ENCODE peak calls at places on chromosomes 1 and 21, in nine cellular contexts. One of them, this sample, is unnamed.

GRCh38 chr1:224258351-224258750 is 71.6 kb downstream of the NVL start:
- DNase-seq in stimulated activated effector memory CD8-positive, alpha-beta T cell treated with anti-CD3 and anti-CD28 coated beads, Interleukin-12 subunit alpha, Interleukin-12 subunit beta, amount 100 ng/mL, for 72 hours: no peak
- DNase-seq in thyroid gland: no peak
- DNase-seq in cardiac septum: no peak
- DNase-seq in AML-193: no peak
- DNase-seq in amygdala: no peak
- DNase-seq in stimulated activated CD4-positive, alpha-beta T cell treated with anti-CD3 and anti-CD28 coated beads, TNF-alpha, amount 100 ng/mL, for 4 hours: no peak
- DNase-seq in H4: no peak
- DNase-seq in Calu3: no peak
- DNase-seq in this sample: no peak

GRCh38 chr21:29849735-29850176 is 90.0 kb downstream of the GRIK1 start:
- DNase-seq in stimulated activated effector memory CD8-positive, alpha-beta T cell treated with anti-CD3 and anti-CD28 coated beads, Interleukin-12 subunit alpha, Interleukin-12 subunit beta, amount 100 ng/mL, for 72 hours: no peak
- DNase-seq in cardiac septum: no peak
- DNase-seq in H4: peak; percentile 67
- DNase-seq in Calu3: peak; percentile 48
- DNase-seq in stimulated activated CD4-positive, alpha-beta T cell treated with anti-CD3 and anti-CD28 coated beads, TNF-alpha, amount 100 ng/mL, for 4 hours: no peak
- DNase-seq in amygdala: peak; percentile 49
- DNase-seq in thyroid gland: peak; percentile 27
- DNase-seq in AML-193: peak; percentile 64
- DNase-seq in this sample: peak; percentile 48

GRCh38 chr1:13520985-13521384 is 7.2 kb upstream of the LRRC38 start:
- DNase-seq in AML-193: no peak
- DNase-seq in cardiac septum: no peak
- DNase-seq in thyroid gland: peak; percentile 7
- DNase-seq in H4: no peak
- DNase-seq in Calu3: no peak
- DNase-seq in stimulated activated CD4-positive, alpha-beta T cell treated with anti-CD3 and anti-CD28 coated beads, TNF-alpha, amount 100 ng/mL, for 4 hours: no peak
- DNase-seq in stimulated activated effector memory CD8-positive, alpha-beta T cell treated with anti-CD3 and anti-CD28 coated beads, Interleukin-12 subunit alpha, Interleukin-12 subunit beta, amount 100 ng/mL, for 72 hours: no peak
- DNase-seq in amygdala: no peak
- DNase-seq in this sample: no peak

GRCh38 chr1:86239490-86239889 is 82.9 kb upstream of the COL24A1 start:
- DNase-seq in H4: no peak
- DNase-seq in amygdala: no peak
- DNase-seq in cardiac septum: no peak
- DNase-seq in stimulated activated CD4-positive, alpha-beta T cell treated with anti-CD3 and anti-CD28 coated beads, TNF-alpha, amount 100 ng/mL, for 4 hours: no peak
- DNase-seq in thyroid gland: no peak
- DNase-seq in stimulated activated effector memory CD8-positive, alpha-beta T cell treated with anti-CD3 and anti-CD28 coated beads, Interleukin-12 subunit alpha, Interleukin-12 subunit beta, amount 100 ng/mL, for 72 hours: no peak
- DNase-seq in Calu3: no peak
- DNase-seq in AML-193: no peak
- DNase-seq in this sample: no peak

GRCh38 chr21:44414291-44415072 is 40.8 kb upstream of the LRRC3 start:
- DNase-seq in Calu3: no peak
- DNase-seq in thyroid gland: no peak
- DNase-seq in stimulated activated effector memory CD8-positive, alpha-beta T cell treated with anti-CD3 and anti-CD28 coated beads, Interleukin-12 subunit alpha, Interleukin-12 subunit beta, amount 100 ng/mL, for 72 hours: no peak
- DNase-seq in amygdala: no peak
- DNase-seq in H4: no peak
- DNase-seq in stimulated activated CD4-positive, alpha-beta T cell treated with anti-CD3 and anti-CD28 coated beads, TNF-alpha, amount 100 ng/mL, for 4 hours: no peak
- DNase-seq in AML-193: no peak
- DNase-seq in cardiac septum: peak; percentile 47
- DNase-seq in this sample: no peak

GRCh38 chr1:27572679-27573426 is 31.1 kb downstream of the AHDC1 start:
- DNase-seq in H4: no peak
- DNase-seq in stimulated activated effector memory CD8-positive, alpha-beta T cell treated with anti-CD3 and anti-CD28 coated beads, Interleukin-12 subunit alpha, Interleukin-12 subunit beta, amount 100 ng/mL, for 72 hours: no peak
- DNase-seq in Calu3: no peak
- DNase-seq in AML-193: no peak
- DNase-seq in amygdala: no peak
- DNase-seq in stimulated activated CD4-positive, alpha-beta T cell treated with anti-CD3 and anti-CD28 coated beads, TNF-alpha, amount 100 ng/mL, for 4 hours: no peak
- DNase-seq in cardiac septum: no peak
- DNase-seq in thyroid gland: peak; percentile 73
- DNase-seq in this sample: peak; percentile 31

GRCh38 chr1:191528275-191528674 is 630.0 kb upstream of the RGS18 start:
- DNase-seq in Calu3: peak; percentile 18
- DNase-seq in stimulated activated effector memory CD8-positive, alpha-beta T cell treated with anti-CD3 and anti-CD28 coated beads, Interleukin-12 subunit alpha, Interleukin-12 subunit beta, amount 100 ng/mL, for 72 hours: no peak
- DNase-seq in stimulated activated CD4-positive, alpha-beta T cell treated with anti-CD3 and anti-CD28 coated beads, TNF-alpha, amount 100 ng/mL, for 4 hours: no peak
- DNase-seq in AML-193: no peak
- DNase-seq in H4: no peak
- DNase-seq in thyroid gland: no peak
- DNase-seq in cardiac septum: no peak
- DNase-seq in amygdala: no peak
- DNase-seq in this sample: no peak

GRCh38 chr1:35268282-35269189 is at the start of gene ZMYM4:
- DNase-seq in Calu3: peak; percentile 94
- DNase-seq in stimulated activated CD4-positive, alpha-beta T cell treated with anti-CD3 and anti-CD28 coated beads, TNF-alpha, amount 100 ng/mL, for 4 hours: peak; percentile 76
- DNase-seq in amygdala: peak; percentile 84
- DNase-seq in stimulated activated effector memory CD8-positive, alpha-beta T cell treated with anti-CD3 and anti-CD28 coated beads, Interleukin-12 subunit alpha, Interleukin-12 subunit beta, amount 100 ng/mL, for 72 hours: peak; percentile 71
- DNase-seq in H4: peak; percentile 95
- DNase-seq in AML-193: peak; percentile 89
- DNase-seq in cardiac septum: peak; percentile 91
- DNase-seq in thyroid gland: peak; percentile 95
- DNase-seq in this sample: peak; percentile 100

GRCh38 chr1:228107636-228108035 is 1.5 kb downstream of the MRPL55 start:
- DNase-seq in stimulated activated CD4-positive, alpha-beta T cell treated with anti-CD3 and anti-CD28 coated beads, TNF-alpha, amount 100 ng/mL, for 4 hours: no peak
- DNase-seq in cardiac septum: no peak
- DNase-seq in H4: no peak
- DNase-seq in thyroid gland: no peak
- DNase-seq in AML-193: no peak
- DNase-seq in amygdala: no peak
- DNase-seq in Calu3: no peak
- DNase-seq in stimulated activated effector memory CD8-positive, alpha-beta T cell treated with anti-CD3 and anti-CD28 coated beads, Interleukin-12 subunit alpha, Interleukin-12 subunit beta, amount 100 ng/mL, for 72 hours: no peak
- DNase-seq in this sample: no peak

GRCh38 chr1:150256193-150256548 is 1.4 kb upstream of the CA14 start:
- DNase-seq in H4: no peak
- DNase-seq in thyroid gland: no peak
- DNase-seq in amygdala: no peak
- DNase-seq in AML-193: no peak
- DNase-seq in Calu3: no peak
- DNase-seq in stimulated activated effector memory CD8-positive, alpha-beta T cell treated with anti-CD3 and anti-CD28 coated beads, Interleukin-12 subunit alpha, Interleukin-12 subunit beta, amount 100 ng/mL, for 72 hours: no peak
- DNase-seq in stimulated activated CD4-positive, alpha-beta T cell treated with anti-CD3 and anti-CD28 coated beads, TNF-alpha, amount 100 ng/mL, for 4 hours: no peak
- DNase-seq in cardiac septum: no peak
- DNase-seq in this sample: no peak

GRCh38 chr1:5876251-5876650 is 116.0 kb downstream of the NPHP4 start:
- DNase-seq in amygdala: no peak
- DNase-seq in Calu3: no peak
- DNase-seq in stimulated activated effector memory CD8-positive, alpha-beta T cell treated with anti-CD3 and anti-CD28 coated beads, Interleukin-12 subunit alpha, Interleukin-12 subunit beta, amount 100 ng/mL, for 72 hours: no peak
- DNase-seq in thyroid gland: no peak
- DNase-seq in AML-193: no peak
- DNase-seq in H4: no peak
- DNase-seq in stimulated activated CD4-positive, alpha-beta T cell treated with anti-CD3 and anti-CD28 coated beads, TNF-alpha, amount 100 ng/mL, for 4 hours: no peak
- DNase-seq in cardiac septum: no peak
- DNase-seq in this sample: no peak

GRCh38 chr1:204684206-204684536 is 1.4 kb downstream of the LRRN2 start:
- DNase-seq in Calu3: no peak
- DNase-seq in thyroid gland: no peak
- DNase-seq in AML-193: no peak
- DNase-seq in stimulated activated effector memory CD8-positive, alpha-beta T cell treated with anti-CD3 and anti-CD28 coated beads, Interleukin-12 subunit alpha, Interleukin-12 subunit beta, amount 100 ng/mL, for 72 hours: no peak
- DNase-seq in stimulated activated CD4-positive, alpha-beta T cell treated with anti-CD3 and anti-CD28 coated beads, TNF-alpha, amount 100 ng/mL, for 4 hours: no peak
- DNase-seq in H4: no peak
- DNase-seq in amygdala: no peak
- DNase-seq in cardiac septum: no peak
- DNase-seq in this sample: no peak

GRCh38 chr1:226820935-226821718 is 49.3 kb upstream of the PSEN2 start:
- DNase-seq in stimulated activated effector memory CD8-positive, alpha-beta T cell treated with anti-CD3 and anti-CD28 coated beads, Interleukin-12 subunit alpha, Interleukin-12 subunit beta, amount 100 ng/mL, for 72 hours: no peak
- DNase-seq in cardiac septum: peak; percentile 79
- DNase-seq in amygdala: peak; percentile 17
- DNase-seq in Calu3: no peak
- DNase-seq in H4: peak; percentile 83
- DNase-seq in thyroid gland: peak; percentile 30
- DNase-seq in stimulated activated CD4-positive, alpha-beta T cell treated with anti-CD3 and anti-CD28 coated beads, TNF-alpha, amount 100 ng/mL, for 4 hours: no peak
- DNase-seq in AML-193: no peak
- DNase-seq in this sample: peak; percentile 95

GRCh38 chr1:48920741-48921330 is 144.1 kb upstream of the BEND5 start:
- DNase-seq in H4: no peak
- DNase-seq in stimulated activated CD4-positive, alpha-beta T cell treated with anti-CD3 and anti-CD28 coated beads, TNF-alpha, amount 100 ng/mL, for 4 hours: no peak
- DNase-seq in AML-193: no peak
- DNase-seq in stimulated activated effector memory CD8-positive, alpha-beta T cell treated with anti-CD3 and anti-CD28 coated beads, Interleukin-12 subunit alpha, Interleukin-12 subunit beta, amount 100 ng/mL, for 72 hours: no peak
- DNase-seq in Calu3: no peak
- DNase-seq in amygdala: no peak
- DNase-seq in thyroid gland: no peak
- DNase-seq in cardiac septum: no peak
- DNase-seq in this sample: no peak

GRCh38 chr1:153945131-153945794 is 1.3 kb downstream of the DENND4B start:
- DNase-seq in Calu3: peak; percentile 35
- DNase-seq in H4: no peak
- DNase-seq in stimulated activated CD4-positive, alpha-beta T cell treated with anti-CD3 and anti-CD28 coated beads, TNF-alpha, amount 100 ng/mL, for 4 hours: peak; percentile 55
- DNase-seq in thyroid gland: peak; percentile 47
- DNase-seq in amygdala: peak; percentile 15
- DNase-seq in cardiac septum: peak; percentile 83
- DNase-seq in AML-193: peak; percentile 81
- DNase-seq in stimulated activated effector memory CD8-positive, alpha-beta T cell treated with anti-CD3 and anti-CD28 coated beads, Interleukin-12 subunit alpha, Interleukin-12 subunit beta, amount 100 ng/mL, for 72 hours: peak; percentile 47
- DNase-seq in this sample: peak; percentile 53

GRCh38 chr1:153577624-153578051 is 12.0 kb upstream of the S100A2 start:
- DNase-seq in stimulated activated CD4-positive, alpha-beta T cell treated with anti-CD3 and anti-CD28 coated beads, TNF-alpha, amount 100 ng/mL, for 4 hours: no peak
- DNase-seq in Calu3: no peak
- DNase-seq in H4: no peak
- DNase-seq in thyroid gland: no peak
- DNase-seq in amygdala: no peak
- DNase-seq in cardiac septum: no peak
- DNase-seq in stimulated activated effector memory CD8-positive, alpha-beta T cell treated with anti-CD3 and anti-CD28 coated beads, Interleukin-12 subunit alpha, Interleukin-12 subunit beta, amount 100 ng/mL, for 72 hours: no peak
- DNase-seq in AML-193: no peak
- DNase-seq in this sample: no peak

GRCh38 chr1:39086386-39087108 is 60.4 kb downstream of the NDUFS5 start:
- DNase-seq in H4: no peak
- DNase-seq in thyroid gland: no peak
- DNase-seq in stimulated activated CD4-positive, alpha-beta T cell treated with anti-CD3 and anti-CD28 coated beads, TNF-alpha, amount 100 ng/mL, for 4 hours: no peak
- DNase-seq in amygdala: no peak
- DNase-seq in Calu3: no peak
- DNase-seq in AML-193: no peak
- DNase-seq in stimulated activated effector memory CD8-positive, alpha-beta T cell treated with anti-CD3 and anti-CD28 coated beads, Interleukin-12 subunit alpha, Interleukin-12 subunit beta, amount 100 ng/mL, for 72 hours: no peak
- DNase-seq in cardiac septum: no peak
- DNase-seq in this sample: no peak

GRCh38 chr1:96361961-96362360 is 359.6 kb upstream of the PTBP2 start:
- DNase-seq in stimulated activated effector memory CD8-positive, alpha-beta T cell treated with anti-CD3 and anti-CD28 coated beads, Interleukin-12 subunit alpha, Interleukin-12 subunit beta, amount 100 ng/mL, for 72 hours: no peak
- DNase-seq in amygdala: no peak
- DNase-seq in AML-193: no peak
- DNase-seq in stimulated activated CD4-positive, alpha-beta T cell treated with anti-CD3 and anti-CD28 coated beads, TNF-alpha, amount 100 ng/mL, for 4 hours: no peak
- DNase-seq in Calu3: no peak
- DNase-seq in thyroid gland: no peak
- DNase-seq in H4: no peak
- DNase-seq in cardiac septum: no peak
- DNase-seq in this sample: no peak

GRCh38 chr1:178644308-178645120 is 80.5 kb upstream of the RALGPS2 start:
- DNase-seq in stimulated activated CD4-positive, alpha-beta T cell treated with anti-CD3 and anti-CD28 coated beads, TNF-alpha, amount 100 ng/mL, for 4 hours: no peak
- DNase-seq in Calu3: peak; percentile 70
- DNase-seq in H4: no peak
- DNase-seq in cardiac septum: no peak
- DNase-seq in AML-193: no peak
- DNase-seq in amygdala: peak; percentile 1
- DNase-seq in stimulated activated effector memory CD8-positive, alpha-beta T cell treated with anti-CD3 and anti-CD28 coated beads, Interleukin-12 subunit alpha, Interleukin-12 subunit beta, amount 100 ng/mL, for 72 hours: no peak
- DNase-seq in thyroid gland: peak; percentile 7
- DNase-seq in this sample: no peak

GRCh38 chr1:28756846-28757245 is 20.1 kb downstream of the YTHDF2 start:
- DNase-seq in stimulated activated CD4-positive, alpha-beta T cell treated with anti-CD3 and anti-CD28 coated beads, TNF-alpha, amount 100 ng/mL, for 4 hours: no peak
- DNase-seq in amygdala: no peak
- DNase-seq in Calu3: no peak
- DNase-seq in cardiac septum: no peak
- DNase-seq in thyroid gland: no peak
- DNase-seq in AML-193: no peak
- DNase-seq in H4: no peak
- DNase-seq in stimulated activated effector memory CD8-positive, alpha-beta T cell treated with anti-CD3 and anti-CD28 coated beads, Interleukin-12 subunit alpha, Interleukin-12 subunit beta, amount 100 ng/mL, for 72 hours: no peak
- DNase-seq in this sample: no peak

GRCh38 chr1:150061632-150062101 is 5.9 kb upstream of the VPS45 start:
- DNase-seq in cardiac septum: no peak
- DNase-seq in Calu3: peak; percentile 8
- DNase-seq in stimulated activated effector memory CD8-positive, alpha-beta T cell treated with anti-CD3 and anti-CD28 coated beads, Interleukin-12 subunit alpha, Interleukin-12 subunit beta, amount 100 ng/mL, for 72 hours: no peak
- DNase-seq in thyroid gland: no peak
- DNase-seq in stimulated activated CD4-positive, alpha-beta T cell treated with anti-CD3 and anti-CD28 coated beads, TNF-alpha, amount 100 ng/mL, for 4 hours: no peak
- DNase-seq in amygdala: no peak
- DNase-seq in AML-193: no peak
- DNase-seq in H4: peak; percentile 69
- DNase-seq in this sample: peak; percentile 61

GRCh38 chr1:202806845-202807366 is 1.3 kb downstream of the KDM5B start:
- DNase-seq in cardiac septum: no peak
- DNase-seq in H4: no peak
- DNase-seq in Calu3: peak; percentile 45
- DNase-seq in stimulated activated effector memory CD8-positive, alpha-beta T cell treated with anti-CD3 and anti-CD28 coated beads, Interleukin-12 subunit alpha, Interleukin-12 subunit beta, amount 100 ng/mL, for 72 hours: no peak
- DNase-seq in AML-193: peak; percentile 51
- DNase-seq in amygdala: peak; percentile 7
- DNase-seq in thyroid gland: peak; percentile 38
- DNase-seq in stimulated activated CD4-positive, alpha-beta T cell treated with anti-CD3 and anti-CD28 coated beads, TNF-alpha, amount 100 ng/mL, for 4 hours: peak; percentile 6
- DNase-seq in this sample: no peak

GRCh38 chr1:55694297-55694696 is 479.1 kb upstream of the USP24 start:
- DNase-seq in stimulated activated effector memory CD8-positive, alpha-beta T cell treated with anti-CD3 and anti-CD28 coated beads, Interleukin-12 subunit alpha, Interleukin-12 subunit beta, amount 100 ng/mL, for 72 hours: no peak
- DNase-seq in cardiac septum: no peak
- DNase-seq in Calu3: no peak
- DNase-seq in H4: no peak
- DNase-seq in amygdala: no peak
- DNase-seq in AML-193: no peak
- DNase-seq in thyroid gland: peak; percentile 80
- DNase-seq in stimulated activated CD4-positive, alpha-beta T cell treated with anti-CD3 and anti-CD28 coated beads, TNF-alpha, amount 100 ng/mL, for 4 hours: no peak
- DNase-seq in this sample: no peak

GRCh38 chr1:32557812-32558211 is 18.6 kb downstream of the ZBTB8A start:
- DNase-seq in cardiac septum: no peak
- DNase-seq in H4: no peak
- DNase-seq in AML-193: no peak
- DNase-seq in thyroid gland: no peak
- DNase-seq in stimulated activated effector memory CD8-positive, alpha-beta T cell treated with anti-CD3 and anti-CD28 coated beads, Interleukin-12 subunit alpha, Interleukin-12 subunit beta, amount 100 ng/mL, for 72 hours: no peak
- DNase-seq in stimulated activated CD4-positive, alpha-beta T cell treated with anti-CD3 and anti-CD28 coated beads, TNF-alpha, amount 100 ng/mL, for 4 hours: no peak
- DNase-seq in Calu3: no peak
- DNase-seq in amygdala: no peak
- DNase-seq in this sample: no peak

GRCh38 chr1:173453982-173454381 is 23.2 kb upstream of the PRDX6 start:
- DNase-seq in H4: no peak
- DNase-seq in amygdala: no peak
- DNase-seq in stimulated activated effector memory CD8-positive, alpha-beta T cell treated with anti-CD3 and anti-CD28 coated beads, Interleukin-12 subunit alpha, Interleukin-12 subunit beta, amount 100 ng/mL, for 72 hours: no peak
- DNase-seq in thyroid gland: no peak
- DNase-seq in AML-193: no peak
- DNase-seq in cardiac septum: no peak
- DNase-seq in stimulated activated CD4-positive, alpha-beta T cell treated with anti-CD3 and anti-CD28 coated beads, TNF-alpha, amount 100 ng/mL, for 4 hours: no peak
- DNase-seq in Calu3: no peak
- DNase-seq in this sample: no peak

GRCh38 chr1:8061210-8061609 is 35.1 kb upstream of the ERRFI1 start:
- DNase-seq in amygdala: no peak
- DNase-seq in AML-193: no peak
- DNase-seq in stimulated activated effector memory CD8-positive, alpha-beta T cell treated with anti-CD3 and anti-CD28 coated beads, Interleukin-12 subunit alpha, Interleukin-12 subunit beta, amount 100 ng/mL, for 72 hours: no peak
- DNase-seq in Calu3: peak; percentile 53
- DNase-seq in stimulated activated CD4-positive, alpha-beta T cell treated with anti-CD3 and anti-CD28 coated beads, TNF-alpha, amount 100 ng/mL, for 4 hours: no peak
- DNase-seq in cardiac septum: no peak
- DNase-seq in thyroid gland: peak; percentile 60
- DNase-seq in H4: peak; percentile 97
- DNase-seq in this sample: peak; percentile 95

GRCh38 chr1:8342325-8342724 is 24.4 kb downstream of the SLC45A1 start:
- DNase-seq in AML-193: no peak
- DNase-seq in amygdala: no peak
- DNase-seq in stimulated activated CD4-positive, alpha-beta T cell treated with anti-CD3 and anti-CD28 coated beads, TNF-alpha, amount 100 ng/mL, for 4 hours: no peak
- DNase-seq in stimulated activated effector memory CD8-positive, alpha-beta T cell treated with anti-CD3 and anti-CD28 coated beads, Interleukin-12 subunit alpha, Interleukin-12 subunit beta, amount 100 ng/mL, for 72 hours: no peak
- DNase-seq in H4: no peak
- DNase-seq in Calu3: no peak
- DNase-seq in thyroid gland: no peak
- DNase-seq in cardiac septum: no peak
- DNase-seq in this sample: peak; percentile 18

GRCh38 chr1:70043806-70044205 is 161.6 kb downstream of the LRRC40 start:
- DNase-seq in stimulated activated CD4-positive, alpha-beta T cell treated with anti-CD3 and anti-CD28 coated beads, TNF-alpha, amount 100 ng/mL, for 4 hours: no peak
- DNase-seq in cardiac septum: no peak
- DNase-seq in AML-193: peak; percentile 37
- DNase-seq in thyroid gland: no peak
- DNase-seq in Calu3: peak; percentile 61
- DNase-seq in H4: peak; percentile 46
- DNase-seq in stimulated activated effector memory CD8-positive, alpha-beta T cell treated with anti-CD3 and anti-CD28 coated beads, Interleukin-12 subunit alpha, Interleukin-12 subunit beta, amount 100 ng/mL, for 72 hours: no peak
- DNase-seq in amygdala: no peak
- DNase-seq in this sample: peak; percentile 70

GRCh38 chr21:34589511-34590282 is 25.2 kb downstream of the RCAN1 start:
- DNase-seq in thyroid gland: no peak
- DNase-seq in cardiac septum: no peak
- DNase-seq in stimulated activated effector memory CD8-positive, alpha-beta T cell treated with anti-CD3 and anti-CD28 coated beads, Interleukin-12 subunit alpha, Interleukin-12 subunit beta, amount 100 ng/mL, for 72 hours: no peak
- DNase-seq in amygdala: no peak
- DNase-seq in AML-193: no peak
- DNase-seq in stimulated activated CD4-positive, alpha-beta T cell treated with anti-CD3 and anti-CD28 coated beads, TNF-alpha, amount 100 ng/mL, for 4 hours: no peak
- DNase-seq in H4: no peak
- DNase-seq in Calu3: no peak
- DNase-seq in this sample: no peak

GRCh38 chr1:201624741-201625646 is 86.1 kb downstream of the NAV1 start:
- DNase-seq in amygdala: no peak
- DNase-seq in stimulated activated CD4-positive, alpha-beta T cell treated with anti-CD3 and anti-CD28 coated beads, TNF-alpha, amount 100 ng/mL, for 4 hours: no peak
- DNase-seq in stimulated activated effector memory CD8-positive, alpha-beta T cell treated with anti-CD3 and anti-CD28 coated beads, Interleukin-12 subunit alpha, Interleukin-12 subunit beta, amount 100 ng/mL, for 72 hours: no peak
- DNase-seq in cardiac septum: no peak
- DNase-seq in thyroid gland: no peak
- DNase-seq in Calu3: no peak
- DNase-seq in AML-193: no peak
- DNase-seq in H4: no peak
- DNase-seq in this sample: peak; percentile 96

GRCh38 chr1:22105611-22106207 is 37.2 kb downstream of the WNT4 start:
- DNase-seq in thyroid gland: peak; percentile 29
- DNase-seq in AML-193: peak; percentile 50
- DNase-seq in stimulated activated CD4-positive, alpha-beta T cell treated with anti-CD3 and anti-CD28 coated beads, TNF-alpha, amount 100 ng/mL, for 4 hours: peak; percentile 8
- DNase-seq in stimulated activated effector memory CD8-positive, alpha-beta T cell treated with anti-CD3 and anti-CD28 coated beads, Interleukin-12 subunit alpha, Interleukin-12 subunit beta, amount 100 ng/mL, for 72 hours: no peak
- DNase-seq in cardiac septum: no peak
- DNase-seq in Calu3: peak; percentile 12
- DNase-seq in amygdala: no peak
- DNase-seq in H4: peak; percentile 51
- DNase-seq in this sample: peak; percentile 48